ENCODE peak calls at places on chromosomes 3 and 15, in five cellular contexts. W is tibial nerve, E is heart left ventricle, B is A549, X is gastrocnemius medialis. Y is an unnamed sample.

GRCh38 chr15:68415501-68416157 is 16.3 kb downstream of the ITGA11 start:
- DNase-seq in B (no peak), W (peak; percentile 7), X (peak; percentile 51), E (no peak), Y (no peak)

GRCh38 chr15:61621146-61621545 is 392.0 kb upstream of the RORA start:
- DNase-seq in B (no peak), W (no peak), X (no peak), E (no peak), Y (no peak)

GRCh38 chr15:46304320-46304719 is 669.5 kb downstream of the SQOR start:
- DNase-seq in E (no peak), W (no peak), X (no peak), B (peak; percentile 2), Y (peak; percentile 13)

GRCh38 chr15:98754283-98755022 is 106.1 kb downstream of the IGF1R start:
- DNase-seq in X (no peak), W (no peak), B (no peak), E (no peak), Y (no peak)

GRCh38 chr15:69215636-69216035 is 55.2 kb downstream of the GLCE start:
- DNase-seq in E (no peak), X (no peak), W (no peak), B (no peak), Y (no peak)

GRCh38 chr3:121649645-121650044 is 11.1 kb downstream of the HCLS1 start:
- DNase-seq in W (no peak), E (no peak), X (no peak), B (no peak), Y (no peak)

GRCh38 chr15:87728998-87729397 is 527.5 kb downstream of the NTRK3 start:
- DNase-seq in X (no peak), B (no peak), E (no peak), W (no peak), Y (no peak)

GRCh38 chr15:61910839-61911369 is 149.3 kb downstream of the VPS13C start:
- DNase-seq in W (no peak), B (no peak), X (no peak), E (no peak), Y (no peak)

GRCh38 chr15:87681054-87681453 is 575.5 kb downstream of the NTRK3 start:
- DNase-seq in E (no peak), X (no peak), W (no peak), B (no peak), Y (no peak)

GRCh38 chr15:88335074-88335473 is 78.5 kb upstream of the NTRK3 start:
- DNase-seq in B (no peak), W (no peak), X (no peak), E (no peak), Y (no peak)

GRCh38 chr15:46014532-46014931 is 379.7 kb downstream of the SQOR start:
- DNase-seq in E (peak; percentile 32), W (no peak), X (no peak), B (no peak), Y (no peak)

GRCh38 chr3:27861047-27862036 is 139.2 kb upstream of the EOMES start:
- DNase-seq in W (no peak), E (no peak), B (no peak), X (no peak), Y (no peak)

GRCh38 chr15:63043391-63044076 is 987 bp downstream of the TPM1 start:
- DNase-seq in B (no peak), W (no peak), X (peak; percentile 39), E (peak; percentile 77), Y (no peak)

GRCh38 chr15:35827156-35827555 is 281.2 kb upstream of the DPH6 start:
- DNase-seq in X (no peak), W (no peak), B (no peak), E (no peak), Y (no peak)

GRCh38 chr15:41215708-41216107 is 14.8 kb downstream of the EXD1 start:
- DNase-seq in X (no peak), W (no peak), E (no peak), B (no peak), Y (no peak)

GRCh38 chr15:67143646-67144045 is 78.2 kb downstream of the SMAD3 start:
- DNase-seq in E (no peak), X (no peak), W (no peak), B (no peak), Y (no peak)

GRCh38 chr3:58041182-58041825 is 33.1 kb downstream of the FLNB start:
- DNase-seq in E (no peak), W (no peak), X (no peak), B (no peak), Y (no peak)

GRCh38 chr15:66072616-66073361 is 180.8 kb downstream of the MEGF11 start:
- DNase-seq in W (no peak), X (no peak), E (no peak), B (no peak), Y (no peak)

GRCh38 chr15:46786886-46787285 is 930.4 kb upstream of the SEMA6D start:
- DNase-seq in X (no peak), W (no peak), E (no peak), B (no peak), Y (no peak)

GRCh38 chr15:87144775-87145174 is 1065.1 kb downstream of the AGBL1 start:
- DNase-seq in X (no peak), B (no peak), W (no peak), E (no peak), Y (no peak)

GRCh38 chr3:140341213-140341612 is 336.7 kb upstream of the TRIM42 start:
- DNase-seq in X (no peak), E (no peak), B (no peak), W (no peak), Y (no peak)

DNA sequence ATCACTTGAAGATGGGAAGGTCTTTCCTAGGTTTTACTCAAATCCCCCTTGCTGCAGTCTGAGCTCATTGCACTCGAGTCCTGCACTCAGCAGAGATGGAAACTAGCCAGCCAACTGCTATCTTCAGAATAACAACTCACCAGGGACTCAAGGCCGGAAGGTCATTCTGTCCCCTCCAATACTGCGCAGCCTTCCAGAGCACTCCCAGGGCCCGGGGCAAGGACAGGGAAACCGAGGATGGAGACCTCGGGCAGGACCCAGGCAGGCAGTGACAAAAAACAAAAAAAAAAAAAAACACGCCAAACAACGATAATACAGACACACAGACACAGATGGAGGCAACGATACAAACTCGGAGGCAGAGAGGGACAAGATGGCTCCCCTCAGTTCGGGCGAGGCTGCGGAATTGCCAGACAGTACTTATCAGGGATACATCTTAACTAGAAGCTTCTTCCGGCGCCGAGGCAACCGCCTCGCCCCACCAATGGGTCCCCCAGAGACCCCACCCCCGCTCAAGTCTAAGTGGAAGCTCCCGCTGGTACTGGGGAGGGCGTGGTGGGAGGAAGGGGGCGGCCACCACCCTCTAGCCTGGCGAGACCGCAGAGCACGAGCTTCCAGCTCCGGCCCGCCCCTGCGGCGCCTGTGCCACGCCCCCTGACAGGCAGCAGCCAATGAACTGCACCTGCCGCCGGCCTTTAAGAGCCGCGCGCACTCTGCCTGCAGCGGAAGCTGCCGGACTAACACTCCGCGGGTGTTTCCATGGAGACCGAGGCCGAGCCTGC is 7.0 kb upstream of the MAP1A start:
- DNase-seq in X (peak; percentile 97), E (peak; percentile 99), B (peak; percentile 80), W (peak; percentile 95), Y (peak; percentile 91)
- TF ChIP-seq POLR2A in X (peak; percentile 73), E (peak; percentile 57), B (peak; percentile 33), W (peak; percentile 69), Y (peak; percentile 25)

GRCh38 chr15:101445562-101446526 is 43.7 kb downstream of the PCSK6 start:
- DNase-seq in B (no peak), X (peak; percentile 71), E (peak; percentile 83), W (peak; percentile 44), Y (no peak)
- TF ChIP-seq POLR2A in B (no peak), X (no peak), E (no peak), W (no peak), Y (no peak)

GRCh38 chr3:132399054-132399929 is 18.0 kb upstream of the DNAJC13 start:
- DNase-seq in X (no peak), W (peak; percentile 33), E (no peak), B (peak; percentile 34), Y (peak; percentile 28)
- TF ChIP-seq POLR2A in X (no peak), W (no peak), E (no peak), B (no peak), Y (no peak)

DNA sequence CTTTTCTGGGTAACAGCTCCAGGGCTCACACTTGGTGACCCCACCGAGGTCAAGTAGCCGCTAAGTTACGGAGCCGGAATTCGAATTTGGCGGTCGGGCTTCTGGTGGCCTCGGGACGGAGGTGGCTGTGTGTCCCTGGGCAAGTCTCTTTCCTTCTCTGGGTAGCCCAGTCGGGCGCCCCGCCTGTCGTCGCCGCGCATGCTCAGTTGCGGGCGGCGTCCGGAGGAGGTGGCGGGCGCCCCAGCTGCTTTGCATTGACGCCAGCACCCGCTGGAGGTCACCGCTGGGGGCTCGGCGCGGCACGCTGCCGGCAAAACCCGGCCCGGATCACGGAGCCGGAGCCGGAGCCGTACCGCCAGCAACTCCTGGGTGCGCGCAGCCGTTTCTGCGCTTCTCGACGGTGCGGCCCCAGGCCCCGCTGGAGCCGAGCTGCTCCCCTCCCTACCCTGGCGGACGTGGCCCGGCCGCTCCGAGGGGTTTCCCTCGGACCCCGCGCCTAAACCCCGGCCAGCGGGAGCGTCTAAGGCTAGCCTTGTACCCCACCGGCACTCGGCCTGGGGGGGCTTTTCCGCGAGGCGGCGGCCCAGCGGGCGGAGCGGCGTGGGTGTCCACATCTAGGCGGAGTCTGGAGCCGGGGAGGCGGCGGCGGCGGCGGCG is 474 bp upstream of the PDE8A start:
- DNase-seq in B (peak; percentile 99), X (peak; percentile 94), W (peak; percentile 82), E (peak; percentile 99), Y (peak; percentile 78)
- TF ChIP-seq POLR2A in B (peak; percentile 25), X (peak; percentile 61), W (peak; percentile 47), E (no peak), Y (no peak)

DNA sequence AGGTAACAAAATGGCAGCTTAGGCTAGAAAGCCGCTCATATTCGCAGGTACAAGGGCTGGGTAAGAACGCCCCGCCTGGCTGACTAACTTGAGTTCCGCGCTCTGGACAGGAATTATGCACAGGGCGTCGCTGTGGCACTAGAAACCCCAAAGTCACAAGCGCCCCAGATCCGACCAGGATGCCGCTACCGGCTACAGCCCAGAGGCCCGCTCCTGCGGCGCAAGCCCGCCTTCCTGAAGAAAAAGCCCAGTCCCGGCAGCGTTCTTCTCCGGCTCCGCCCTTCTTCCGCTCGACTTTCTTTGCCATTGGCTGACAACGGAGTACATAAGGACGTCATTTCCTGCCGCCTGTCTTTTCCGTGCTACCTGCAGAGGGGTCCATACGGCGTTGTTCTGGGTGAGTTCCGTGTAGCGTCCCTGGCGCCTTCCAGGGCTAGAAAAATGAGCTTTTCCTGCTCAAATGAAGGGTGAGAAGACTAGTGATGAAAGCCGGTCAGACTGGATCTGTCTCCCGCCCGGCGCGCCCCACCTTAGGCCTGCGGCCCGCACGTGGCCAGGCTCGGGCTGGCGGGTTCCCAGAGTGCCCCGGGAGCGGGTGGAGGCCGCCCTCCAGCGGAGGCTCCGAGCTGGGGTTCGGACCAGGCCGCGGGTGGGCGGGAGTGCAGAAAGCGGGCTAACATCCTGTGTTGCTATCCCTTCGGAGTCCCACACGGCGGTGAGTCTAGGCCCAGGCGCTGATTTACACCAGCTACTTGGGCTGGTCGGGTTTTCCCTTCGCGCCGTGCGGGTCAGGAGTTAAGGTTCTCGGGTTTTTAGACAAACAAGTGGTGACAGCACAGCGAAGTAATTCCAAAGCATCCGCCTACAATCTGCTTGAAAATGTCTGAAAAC is at the start of gene RPSA:
- DNase-seq in E (peak; percentile 95), B (peak; percentile 94), W (peak; percentile 92), X (peak; percentile 93), Y (peak; percentile 81)
- TF ChIP-seq POLR2A in E (peak; percentile 74), B (peak; percentile 96), W (peak; percentile 90), X (peak; percentile 95), Y (peak; percentile 87)